ENCODE peak calls at places on chromosomes 12 and 14, in five cellular contexts. S is K562, B is A549, G is WTC11, T is endothelial cell of umbilical vein. X is an unnamed sample.

GRCh38 chr14:105023791-105024480 is 3.1 kb upstream of the CDCA4 start:
- DNase-seq in S (no peak), B (peak; percentile 61), G (no peak), T (no peak), X (no peak)

GRCh38 chr14:99430491-99430890 is 50.2 kb downstream of the SETD3 start:
- DNase-seq in S (peak; percentile 17), B (peak; percentile 16), G (peak; percentile 69), T (peak; percentile 13), X (no peak)

GRCh38 chr12:76757694-76758093 is 6.2 kb upstream of the ZDHHC17 start:
- DNase-seq in S (no peak), B (peak; percentile 17), G (no peak), T (no peak), X (no peak)

GRCh38 chr14:75515631-75515999 is 6.7 kb upstream of the BATF start:
- DNase-seq in S (no peak), B (no peak), G (no peak), T (no peak), X (no peak)

GRCh38 chr14:22025884-22026283 is 352.3 kb upstream of the OR4E1 start:
- DNase-seq in S (no peak), B (no peak), G (no peak), T (no peak), X (no peak)

GRCh38 chr14:106841701-106842100 is 1315.3 kb downstream of the TMEM121 start:
- DNase-seq in S (no peak), B (no peak), G (no peak), T (no peak), X (no peak)

GRCh38 chr12:112131686-112132085 is 6.3 kb downstream of the TRAFD1 start:
- DNase-seq in S (no peak), B (no peak), G (no peak), T (no peak), X (no peak)

GRCh38 chr12:119573086-119573485 is 20.5 kb upstream of the TMEM233 start:
- DNase-seq in S (no peak), B (no peak), G (no peak), T (no peak), X (no peak)

GRCh38 chr12:9115731-9116689 is at the start of gene A2M:
- DNase-seq in S (no peak), B (no peak), G (no peak), T (peak; percentile 49), X (peak; percentile 95)

GRCh38 chr14:23093993-23094665 is 807 bp downstream of the ACIN1 start:
- DNase-seq in S (no peak), B (no peak), G (peak; percentile 86), T (no peak), X (no peak)

GRCh38 chr14:73729015-73729330 is 14.8 kb upstream of the PNMA1 start:
- DNase-seq in S (no peak), B (no peak), G (no peak), T (no peak), X (no peak)

GRCh38 chr14:75083271-75083670 is 13.8 kb downstream of the ZC2HC1C start:
- DNase-seq in S (no peak), B (no peak), G (no peak), T (no peak), X (no peak)

GRCh38 chr14:67497716-67498115 is 9.2 kb upstream of the TMEM229B start:
- DNase-seq in S (no peak), B (no peak), G (no peak), T (no peak), X (no peak)

GRCh38 chr14:69005432-69006148 is 26.5 kb upstream of the ACTN1 start:
- DNase-seq in S (no peak), B (peak; percentile 70), G (no peak), T (peak; percentile 99), X (peak; percentile 57)

GRCh38 chr14:93200553-93200952 is 6.3 kb downstream of the GON7 start:
- DNase-seq in S (no peak), B (no peak), G (no peak), T (no peak), X (peak; percentile 43)

GRCh38 chr12:58349161-58349560 is 407.8 kb downstream of the ATP23 start:
- DNase-seq in S (no peak), B (no peak), G (no peak), T (peak; percentile 58), X (no peak)

GRCh38 chr14:59116984-59117415 is 71.5 kb upstream of the DAAM1 start:
- DNase-seq in S (no peak), B (no peak), G (no peak), T (no peak), X (no peak)

GRCh38 chr14:99252940-99253868 is 18.8 kb downstream of the BCL11B start:
- DNase-seq in S (no peak), B (no peak), G (no peak), T (no peak), X (no peak)

GRCh38 chr12:121805800-121806555 is 2.2 kb downstream of the SETD1B start:
- DNase-seq in S (no peak), B (peak; percentile 48), G (no peak), T (no peak), X (no peak)

GRCh38 chr12:112898380-112898779 is 8.4 kb upstream of the OAS1 start:
- DNase-seq in S (no peak), B (no peak), G (no peak), T (no peak), X (no peak)

GRCh38 chr12:62933220-62933870 is 1.6 kb downstream of the PPM1H start:
- DNase-seq in S (peak; percentile 50), B (peak; percentile 50), G (peak; percentile 75), T (peak; percentile 24), X (peak; percentile 52)

GRCh38 chr12:89959188-89959587 is 250.6 kb upstream of the ATP2B1 start:
- DNase-seq in S (no peak), B (no peak), G (no peak), T (no peak), X (no peak)

GRCh38 chr14:54564071-54564798 is 2.7 kb upstream of the SAMD4A start:
- DNase-seq in S (peak; percentile 15), B (peak; percentile 64), G (no peak), T (peak; percentile 73), X (peak; percentile 36)

GRCh38 chr12:101116911-101117310 is 93.1 kb downstream of the SLC5A8 start:
- DNase-seq in S (no peak), B (no peak), G (no peak), T (no peak), X (no peak)

GRCh38 chr12:102567031-102567985 is 86.9 kb upstream of the IGF1 start:
- DNase-seq in S (no peak), B (peak; percentile 83), G (no peak), T (no peak), X (no peak)

GRCh38 chr12:102565555-102565954 is 85.2 kb upstream of the IGF1 start:
- DNase-seq in S (no peak), B (no peak), G (no peak), T (no peak), X (no peak)

GRCh38 chr12:102568151-102568815 is 87.9 kb upstream of the IGF1 start:
- DNase-seq in S (no peak), B (no peak), G (no peak), T (no peak), X (no peak)

GRCh38 chr12:102564026-102564425 is 83.7 kb upstream of the IGF1 start:
- DNase-seq in S (no peak), B (no peak), G (no peak), T (no peak), X (no peak)

GRCh38 chr12:102562836-102563425 is 82.6 kb upstream of the IGF1 start:
- DNase-seq in S (no peak), B (no peak), G (no peak), T (no peak), X (no peak)
- TF ChIP-seq JUN in S (no peak), B (no peak), G (no peak), T (no peak), X (no peak)

DNA sequence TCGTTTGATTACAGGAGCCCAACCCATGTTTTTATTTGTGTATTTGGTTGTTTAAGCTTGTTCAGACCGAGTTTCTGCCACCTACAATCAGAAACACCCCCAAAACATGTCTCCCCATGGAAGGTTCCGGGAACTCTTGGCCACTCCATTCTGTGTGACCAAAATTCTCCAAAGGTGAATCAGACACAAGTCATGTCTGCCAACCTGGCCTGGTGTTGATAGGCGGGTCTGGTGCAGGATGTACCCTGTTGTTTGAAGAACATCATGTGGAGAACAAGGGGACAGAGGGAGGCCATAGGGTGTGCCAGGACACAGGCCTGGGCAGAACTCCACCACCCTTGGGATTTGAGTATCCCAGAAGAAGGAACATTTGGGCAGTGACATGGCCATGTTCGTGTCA is 147.1 kb upstream of the MYL2 start:
- DNase-seq in S (no peak), B (peak; percentile 47), G (no peak), T (no peak), X (no peak)
- TF ChIP-seq JUN in S (no peak), B (no peak), G (no peak), T (no peak), X (no peak)

DNA sequence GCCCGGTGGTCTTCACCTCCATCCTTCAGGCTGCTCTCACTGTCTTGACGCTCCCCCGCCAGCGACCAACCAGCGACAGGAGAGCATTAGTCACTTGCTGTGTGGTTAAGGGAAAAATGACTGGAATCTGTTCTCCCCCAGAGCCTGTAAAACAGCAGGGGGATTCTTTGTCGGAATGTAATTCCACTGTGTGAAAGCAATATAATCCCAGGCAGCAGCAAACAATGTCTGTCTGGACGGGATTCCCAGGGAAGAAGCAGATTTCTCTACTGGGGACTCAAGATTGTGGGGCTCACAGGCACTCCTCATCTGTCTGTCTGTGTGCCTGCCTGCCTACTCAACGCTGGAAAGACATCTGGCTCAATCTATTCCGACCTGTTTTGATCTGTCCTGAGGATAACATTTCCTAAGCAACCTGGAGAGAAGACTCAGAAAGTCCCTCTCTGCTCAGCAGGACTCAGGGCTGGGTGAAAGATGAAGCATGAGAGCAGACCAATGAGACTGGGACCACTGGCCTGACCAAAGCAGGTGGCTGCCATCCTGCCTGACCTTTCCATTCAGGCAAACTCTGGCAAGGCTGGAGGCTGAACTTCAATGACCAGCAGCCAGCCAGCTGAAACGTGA is 54.6 kb downstream of the NUAK1 start:
- DNase-seq in S (no peak), B (peak; percentile 71), G (peak; percentile 57), T (no peak), X (peak; percentile 29)
- TF ChIP-seq JUN in S (no peak), B (peak; percentile 54), G (no peak), T (no peak), X (no peak)

DNA sequence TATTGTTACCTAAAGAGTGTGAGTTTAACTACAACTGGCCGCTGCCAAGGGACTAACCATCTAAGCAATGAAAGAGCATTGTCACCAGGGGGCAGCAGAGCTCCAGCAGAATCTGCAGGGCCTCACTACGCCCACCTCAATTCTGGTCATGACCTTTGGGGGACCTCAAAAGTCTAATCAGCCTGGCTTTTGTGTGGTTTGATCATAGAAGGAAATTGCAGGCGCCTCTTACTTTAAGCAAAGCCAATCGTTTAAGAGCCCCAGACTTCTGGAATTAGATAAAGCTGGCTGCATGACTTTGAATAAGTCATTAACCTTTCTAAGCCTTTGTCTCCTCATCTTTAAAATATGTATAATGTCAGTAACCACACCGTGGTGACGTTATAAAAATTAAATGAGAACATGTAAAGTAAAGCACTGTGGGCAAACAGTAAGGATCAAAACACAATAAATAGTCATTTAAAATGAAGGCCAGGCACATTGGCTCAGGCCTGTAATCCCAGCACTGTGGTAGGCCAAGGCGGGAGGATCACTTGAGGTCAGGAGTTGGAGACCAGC is 58.6 kb downstream of the TBX3 start:
- DNase-seq in S (peak; percentile 64), B (peak; percentile 90), G (peak; percentile 83), T (peak; percentile 29), X (peak; percentile 74)
- TF ChIP-seq JUN in S (no peak), B (peak; percentile 43), G (no peak), T (no peak), X (no peak)

X was measured in HepG2.